ENCODE peak calls at places on chromosomes 1 and 21, in eight cellular contexts. S is adrenal gland, I is GM12891, F is uterus, Z is A549, N is heart left ventricle, E is HCT116, X is body of pancreas. G is an unnamed sample.

GRCh38 chr1:29325675-29326074 is 89.4 kb downstream of the PTPRU start:
- DNase-seq in F (no peak), Z (no peak), X (no peak), I (no peak), E (no peak), S (no peak), N (peak), G (no peak)

GRCh38 chr1:234978397-234979291 is 150.0 kb downstream of the TOMM20 start:
- DNase-seq in S (peak), Z (peak), X (peak), N (peak), F (peak), I (no peak), E (peak), G (peak)

GRCh38 chr1:29508458-29509107 is 272.3 kb downstream of the PTPRU start:
- DNase-seq in Z (no peak), I (no peak), X (no peak), F (no peak), N (no peak), E (no peak), S (no peak), G (no peak)

GRCh38 chr1:74193908-74194307 is 4.1 kb downstream of the LRRIQ3 start:
- DNase-seq in I (no peak), N (no peak), S (peak), E (no peak), X (no peak), Z (no peak), F (no peak), G (no peak)

GRCh38 chr1:243483084-243483845 is 227.4 kb downstream of the SDCCAG8 start:
- DNase-seq in N (no peak), E (no peak), S (peak), Z (no peak), X (no peak), I (no peak), F (no peak), G (no peak)

GRCh38 chr1:10271090-10271489 is 60.7 kb downstream of the KIF1B start:
- DNase-seq in N (no peak), Z (no peak), S (no peak), F (no peak), E (no peak), X (no peak), I (no peak), G (no peak)

GRCh38 chr1:226717256-226717909 is 21.7 kb downstream of the ITPKB start:
- DNase-seq in N (no peak), E (no peak), X (no peak), Z (no peak), S (no peak), F (no peak), I (no peak), G (no peak)

GRCh38 chr1:100050139-100050538 is 80.3 kb downstream of the SLC35A3 start:
- DNase-seq in E (no peak), Z (no peak), I (no peak), F (no peak), S (no peak), N (no peak), X (no peak), G (peak)

GRCh38 chr21:33293811-33294216 is 27.6 kb downstream of the IL10RB start:
- DNase-seq in N (no peak), Z (no peak), F (no peak), X (no peak), E (no peak), I (no peak), S (no peak), G (no peak)

GRCh38 chr21:38831526-38832467 is 26.1 kb downstream of the ETS2 start:
- DNase-seq in S (peak), I (peak), F (peak), X (peak), Z (peak), N (peak), E (peak), G (peak)

GRCh38 chr1:230043102-230043501 is 23.9 kb upstream of the GALNT2 start:
- DNase-seq in F (no peak), E (no peak), X (no peak), S (no peak), I (no peak), Z (no peak), N (no peak), G (no peak)

GRCh38 chr21:37655601-37656300 is 260.5 kb downstream of the KCNJ6 start:
- DNase-seq in I (no peak), F (no peak), Z (no peak), N (no peak), X (no peak), S (no peak), E (no peak), G (no peak)

GRCh38 chr1:207067185-207067584 is 14.1 kb downstream of the PFKFB2 start:
- DNase-seq in F (no peak), X (no peak), E (no peak), N (no peak), I (no peak), Z (no peak), S (no peak), G (no peak)

GRCh38 chr1:58895559-58896135 is 111.8 kb upstream of the JUN start:
- DNase-seq in I (no peak), Z (no peak), X (no peak), N (no peak), E (no peak), F (no peak), S (no peak), G (peak)

GRCh38 chr21:44425895-44426662 is 29.2 kb upstream of the LRRC3 start:
- DNase-seq in N (no peak), I (no peak), E (no peak), X (no peak), Z (no peak), F (no peak), S (peak), G (no peak)

GRCh38 chr1:198959676-198960075 is 320.8 kb downstream of the PTPRC start:
- DNase-seq in Z (no peak), N (no peak), S (no peak), E (no peak), F (no peak), X (no peak), I (no peak), G (no peak)

GRCh38 chr1:41282679-41283317 is 40.7 kb upstream of the SCMH1 start:
- DNase-seq in F (peak), S (peak), E (peak), X (peak), Z (peak), I (peak), N (no peak), G (peak)

GRCh38 chr1:111209622-111210021 is 9.2 kb upstream of the DENND2D start:
- DNase-seq in I (no peak), F (no peak), S (no peak), E (no peak), Z (no peak), N (no peak), X (no peak), G (no peak)

GRCh38 chr1:184870319-184870718 is 104.0 kb downstream of the NIBAN1 start:
- DNase-seq in I (no peak), Z (no peak), F (no peak), S (no peak), N (no peak), E (no peak), X (no peak), G (no peak)

GRCh38 chr1:82227286-82227685 is 426.6 kb downstream of the ADGRL2 start:
- DNase-seq in X (no peak), Z (no peak), F (no peak), N (no peak), I (no peak), E (no peak), S (no peak), G (no peak)

GRCh38 chr21:43842742-43843141 is 22.3 kb upstream of the AGPAT3 start:
- DNase-seq in S (no peak), N (no peak), Z (no peak), I (no peak), E (no peak), X (no peak), F (no peak), G (no peak)

GRCh38 chr21:35189077-35189863 is 140.2 kb upstream of the RUNX1 start:
- DNase-seq in X (no peak), I (no peak), E (no peak), S (no peak), N (no peak), F (peak), Z (no peak), G (no peak)

GRCh38 chr1:203129501-203130231 is 2.1 kb downstream of the ADORA1 start:
- DNase-seq in Z (no peak), F (no peak), X (peak), E (no peak), S (peak), I (no peak), N (peak), G (no peak)

GRCh38 chr1:27342391-27342777 is 562 bp downstream of the SYTL1 start:
- DNase-seq in X (no peak), S (no peak), F (no peak), E (no peak), I (no peak), Z (no peak), N (no peak), G (no peak)

GRCh38 chr1:161046574-161047167 is 894 bp upstream of the USF1 start:
- DNase-seq in X (no peak), S (no peak), Z (no peak), N (no peak), I (no peak), F (no peak), E (no peak), G (no peak)

GRCh38 chr1:220487297-220487820 is 40.6 kb upstream of the MARK1 start:
- DNase-seq in E (peak), F (no peak), N (no peak), S (no peak), Z (peak), I (no peak), X (no peak), G (no peak)

GRCh38 chr1:160519542-160520435 is 3.3 kb downstream of the SLAMF6 start:
- DNase-seq in I (no peak), F (no peak), N (no peak), Z (peak), S (no peak), E (no peak), X (no peak), G (peak)

GRCh38 chr1:161351482-161351881 is 16.2 kb downstream of the CFAP126 start:
- DNase-seq in I (no peak), N (no peak), F (no peak), S (no peak), X (no peak), E (no peak), Z (no peak), G (peak)

GRCh38 chr1:46171872-46172271 is 3.0 kb upstream of the TSPAN1 start:
- DNase-seq in Z (no peak), F (no peak), X (peak), E (no peak), N (no peak), S (no peak), I (no peak), G (no peak)

GRCh38 chr1:94803517-94804441 is 16.4 kb upstream of the SLC44A3 start:
- DNase-seq in S (peak), N (peak), F (peak), Z (no peak), X (peak), E (no peak), I (no peak), G (peak)

GRCh38 chr1:158203693-158204457 is 23.2 kb downstream of the CD1D start:
- DNase-seq in I (no peak), S (no peak), E (peak), N (no peak), Z (peak), F (no peak), X (no peak), G (peak)

GRCh38 chr1:1968767-1969504 is 34.6 kb downstream of the CFAP74 start:
- DNase-seq in Z (peak), E (peak), F (no peak), S (peak), I (no peak), X (no peak), N (no peak), G (no peak)

GRCh38 chr1:183218981-183219621 is 33.0 kb downstream of the LAMC2 start:
- DNase-seq in N (peak), F (peak), E (no peak), S (no peak), X (no peak), I (no peak), Z (no peak), G (peak)

GRCh38 chr1:5831600-5832335 is 160.5 kb downstream of the NPHP4 start:
- DNase-seq in I (no peak), F (no peak), Z (no peak), X (peak), S (no peak), N (no peak), E (no peak), G (no peak)

GRCh38 chr1:87887095-87887494 is 558.4 kb downstream of the LMO4 start:
- DNase-seq in E (no peak), X (no peak), S (no peak), N (no peak), F (no peak), Z (no peak), I (no peak), G (no peak)

GRCh38 chr1:70764747-70765146 is 282.9 kb downstream of the PTGER3 start:
- DNase-seq in S (no peak), E (no peak), F (no peak), I (no peak), X (no peak), N (no peak), Z (no peak), G (no peak)

GRCh38 chr1:55694297-55694696 is 479.1 kb upstream of the USP24 start:
- DNase-seq in F (peak), I (no peak), Z (peak), E (no peak), X (peak), S (peak), N (no peak), G (no peak)

DNA sequence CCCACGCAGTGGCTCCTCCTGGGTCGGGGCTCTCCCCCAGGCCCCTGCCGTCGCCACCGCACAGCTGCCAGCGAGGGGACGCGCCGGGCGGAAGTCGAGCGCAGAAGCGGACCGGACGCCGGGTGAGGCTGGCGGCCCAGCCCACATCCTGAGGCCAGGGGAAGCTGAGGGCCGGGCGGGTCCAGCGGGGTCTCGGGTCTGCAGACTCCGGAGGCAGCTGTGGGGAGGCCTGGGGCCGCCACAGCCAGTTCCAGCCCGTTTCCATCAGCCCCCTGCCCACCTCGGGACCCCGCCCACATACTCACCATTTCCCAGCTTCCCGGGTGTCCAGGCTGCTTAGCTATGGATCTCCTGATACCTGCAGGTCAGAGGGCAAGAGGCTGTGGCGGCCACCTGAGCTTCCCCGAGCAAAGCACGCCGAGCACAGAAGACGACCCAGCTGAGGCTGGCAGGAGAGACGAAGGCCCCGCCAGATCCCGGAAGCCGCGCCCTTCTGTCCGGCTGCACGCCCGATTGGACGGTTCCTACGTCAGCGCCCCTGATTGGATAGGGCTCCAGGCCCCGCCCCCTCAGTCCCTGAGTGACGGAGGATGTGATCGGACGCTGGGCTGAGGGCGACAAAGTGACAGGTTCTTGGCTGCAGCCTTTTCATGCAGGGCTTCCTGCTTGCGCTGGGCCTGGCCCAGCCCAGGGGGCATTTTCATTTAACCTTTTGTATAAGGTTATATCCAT is 38.7 kb upstream of the ZNF124 start:
- DNase-seq in E (peak), N (peak), S (peak), Z (peak), F (peak), I (peak), X (peak), G (peak)
- TF ChIP-seq POLR2A in E (peak), N (peak), S (peak), Z (peak), F (peak), I (peak), X (peak), G (peak)

GRCh38 chr1:21937372-21938121 is 437 bp upstream of the HSPG2 start:
- DNase-seq in S (peak), E (peak), Z (peak), N (peak), X (peak), I (peak), F (peak), G (peak)
- TF ChIP-seq POLR2A in S (peak), E (no peak), Z (no peak), N (peak), X (peak), I (no peak), F (no peak), G (no peak)

DNA sequence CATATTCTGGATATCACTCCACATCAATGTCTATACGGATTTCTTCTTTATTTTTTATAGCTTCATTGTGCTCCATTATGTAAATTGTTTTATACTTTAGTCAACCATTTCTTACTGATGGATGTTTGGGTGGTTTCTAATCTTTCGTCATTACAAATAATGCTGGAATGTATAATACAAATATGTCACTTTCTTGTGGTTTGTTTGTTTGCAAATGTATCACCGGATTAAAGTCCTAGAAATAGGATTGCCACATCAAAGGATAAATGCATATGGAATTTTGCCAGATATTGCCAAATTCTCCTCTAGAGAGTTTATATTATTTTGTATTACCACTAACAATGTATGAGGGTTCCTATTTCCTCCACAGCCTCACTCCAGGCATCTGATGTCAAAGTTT is 48.7 kb upstream of the PRDM2 start:
- DNase-seq in X (no peak), N (no peak), F (no peak), I (no peak), S (no peak), E (no peak), Z (peak), G (no peak)
- TF ChIP-seq POLR2A in X (no peak), N (no peak), F (no peak), I (no peak), S (no peak), E (no peak), Z (no peak), G (no peak)

GRCh38 chr1:76583237-76583868 is 283.9 kb upstream of the ST6GALNAC5 start:
- DNase-seq in Z (no peak), S (no peak), I (no peak), N (no peak), F (no peak), E (no peak), X (no peak), G (no peak)
- TF ChIP-seq POLR2A in Z (no peak), S (no peak), I (no peak), N (no peak), F (no peak), E (no peak), X (no peak), G (no peak)

GRCh38 chr1:154183045-154183968 is 8.6 kb downstream of the TPM3 start:
- DNase-seq in X (peak), I (peak), S (peak), Z (peak), E (peak), F (peak), N (peak), G (peak)

GRCh38 chr1:154182342-154183044 is 9.4 kb downstream of the TPM3 start:
- DNase-seq in N (peak), X (peak), F (peak), I (peak), S (peak), E (peak), Z (peak), G (peak)

GRCh38 chr1:154179951-154180687 is 11.8 kb downstream of the TPM3 start:
- DNase-seq in S (no peak), X (no peak), N (no peak), F (no peak), E (no peak), Z (no peak), I (no peak), G (no peak)

GRCh38 chr1:154178856-154179811 is 12.8 kb downstream of the TPM3 start:
- DNase-seq in F (no peak), I (no peak), S (peak), E (no peak), X (no peak), Z (no peak), N (no peak), G (peak)

GRCh38 chr1:154181944-154182341 is 10.0 kb downstream of the TPM3 start:
- DNase-seq in F (no peak), N (no peak), Z (no peak), E (no peak), I (no peak), X (no peak), S (no peak), G (peak)
- TF ChIP-seq POLR2A in F (no peak), N (no peak), Z (no peak), E (no peak), I (no peak), X (no peak), S (no peak), G (no peak)

GRCh38 chr1:155125511-155125945 is 2.1 kb upstream of the EFNA1 start:
- DNase-seq in N (no peak), S (no peak), X (no peak), E (no peak), F (no peak), Z (peak), I (no peak), G (no peak)

GRCh38 chr1:155125946-155126493 is 1.7 kb upstream of the EFNA1 start:
- DNase-seq in N (peak), S (peak), Z (no peak), F (peak), X (peak), E (no peak), I (no peak), G (no peak)

GRCh38 chr1:155122308-155122707 is 5.4 kb upstream of the EFNA1 start:
- DNase-seq in X (no peak), I (no peak), S (no peak), E (no peak), N (no peak), F (no peak), Z (no peak), G (no peak)

GRCh38 chr1:155124503-155125463 is 2.9 kb upstream of the EFNA1 start:
- DNase-seq in Z (peak), E (no peak), X (no peak), S (no peak), N (no peak), F (no peak), I (no peak), G (no peak)

GRCh38 chr1:155123801-155124200 is 3.9 kb upstream of the EFNA1 start:
- DNase-seq in Z (peak), F (no peak), N (no peak), X (no peak), E (no peak), S (no peak), I (no peak), G (no peak)
- TF ChIP-seq POLR2A in Z (no peak), F (no peak), N (no peak), X (no peak), E (no peak), S (no peak), I (no peak), G (no peak)

DNA sequence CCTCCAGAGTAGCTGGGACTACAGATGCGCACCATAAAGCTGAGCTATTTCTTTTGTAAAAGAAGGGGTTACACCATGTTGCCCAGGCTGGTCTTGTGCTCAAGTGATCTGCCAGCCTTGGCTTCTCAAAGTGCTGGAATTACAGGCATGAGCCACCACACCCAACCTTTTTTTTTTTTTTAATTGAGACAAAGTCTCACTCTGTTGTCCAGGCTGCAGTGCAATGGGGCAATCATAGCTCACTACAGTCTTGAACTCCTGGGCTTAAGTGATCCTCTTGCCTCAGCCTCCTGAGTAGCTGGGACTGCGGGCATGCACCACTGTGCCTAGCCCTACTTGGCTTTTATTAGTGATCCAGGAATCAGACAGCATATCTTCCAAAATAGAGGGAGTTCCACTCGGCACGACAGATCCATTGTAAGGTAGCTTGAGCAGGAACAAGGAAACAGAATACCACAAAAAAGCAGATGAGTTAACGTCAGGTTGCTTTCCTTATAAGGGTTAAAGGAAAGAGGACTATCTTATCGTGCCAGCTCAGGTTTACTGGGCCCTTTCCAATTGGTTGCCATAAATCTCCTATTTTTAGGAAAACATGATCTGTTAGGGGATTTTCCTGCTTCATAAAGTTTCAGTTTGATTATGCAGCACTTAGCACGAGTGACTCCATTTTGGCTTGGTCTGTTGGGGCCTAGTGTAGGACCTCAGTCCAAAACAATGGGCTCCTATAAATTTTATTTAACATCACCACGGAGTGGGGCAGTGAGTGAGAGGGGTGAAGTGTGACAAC is 45.2 kb downstream of the NENF start:
- DNase-seq in E (no peak), Z (peak), I (no peak), F (no peak), S (no peak), X (no peak), N (no peak), G (no peak)
- TF ChIP-seq POLR2A in E (no peak), Z (no peak), I (no peak), F (no peak), S (no peak), X (no peak), N (no peak), G (no peak)